ENCODE peak calls at places on chromosomes 12 and 14, in seven cellular contexts. V, R, D, H, S, G and B are unnamed samples.

GRCh38 chr12:94667031-94667540 is 16.7 kb upstream of the TMCC3 start:
- DNase-seq in R (no peak), S (no peak), D (no peak), V (no peak), H (no peak), G (no peak), B (no peak)

GRCh38 chr12:6224550-6224949 is 24.4 kb downstream of the CD9 start:
- DNase-seq in R (peak; percentile 59), D (no peak), S (peak; percentile 30), G (no peak), H (no peak), V (no peak), B (peak; percentile 61)

GRCh38 chr14:21860172-21860571 is 186.6 kb upstream of the OR4E1 start:
- DNase-seq in D (peak; percentile 9), R (no peak), G (no peak), V (no peak), H (no peak), S (peak; percentile 40), B (no peak)

GRCh38 chr14:101126376-101127130 is 223.0 kb upstream of the RTL1 start:
- DNase-seq in S (no peak), V (no peak), D (no peak), H (no peak), G (no peak), R (no peak), B (no peak)

GRCh38 chr14:84575681-84576080 is 954.3 kb upstream of the FLRT2 start:
- DNase-seq in S (no peak), D (no peak), H (no peak), R (no peak), V (no peak), G (no peak), B (no peak)

GRCh38 chr12:85632390-85632789 is 203.8 kb downstream of the RASSF9 start:
- DNase-seq in V (no peak), S (no peak), G (no peak), R (no peak), H (no peak), D (no peak), B (no peak)

GRCh38 chr12:20624718-20625117 is 70.4 kb upstream of the SLCO1C1 start:
- DNase-seq in H (no peak), V (no peak), G (no peak), D (peak; percentile 39), S (no peak), R (no peak), B (peak; percentile 50)

GRCh38 chr12:7879246-7879645 is 6.5 kb upstream of the SLC2A14 start:
- DNase-seq in S (no peak), R (no peak), V (no peak), H (no peak), D (no peak), G (no peak), B (no peak)

GRCh38 chr12:102800565-102800964 is 116.5 kb downstream of the PAH start:
- DNase-seq in S (no peak), D (no peak), G (no peak), H (no peak), R (no peak), V (no peak), B (no peak)

GRCh38 chr14:61662437-61663311 is 32.6 kb upstream of the HIF1A start:
- DNase-seq in H (peak; percentile 84), G (peak; percentile 29), S (peak; percentile 81), R (no peak), D (peak; percentile 22), V (peak; percentile 80), B (peak; percentile 71)

GRCh38 chr12:88720785-88721650 is 140.7 kb upstream of the KITLG start:
- DNase-seq in S (no peak), D (no peak), V (no peak), H (no peak), R (no peak), G (no peak), B (no peak)